ENCODE peak calls at places on chromosomes 3 and 15, in four cellular contexts. V is upper lobe of right lung, C is MM.1S, X is transverse colon. N is an unnamed sample.

GRCh38 chr3:147758786-147759185 is 349.6 kb downstream of the ZIC1 start:
- DNase-seq in V (no peak), C (no peak), X (no peak), N (peak)

GRCh38 chr3:69999191-70000027 is at the start of gene SAMMSON:
- DNase-seq in V (no peak), C (no peak), X (no peak), N (peak)

GRCh38 chr3:31704156-31704555 is 171.4 kb downstream of the STT3B start:
- DNase-seq in V (no peak), C (no peak), X (no peak), N (no peak)

GRCh38 chr3:122938756-122939425 is 88.7 kb downstream of the SEMA5B start:
- DNase-seq in V (no peak), C (no peak), X (no peak), N (no peak)

GRCh38 chr15:80949756-80950155 is 39.9 kb downstream of the MESD start:
- DNase-seq in V (no peak), C (no peak), X (no peak), N (no peak)

GRCh38 chr3:60240558-60240957 is 1010.7 kb downstream of the FHIT start:
- DNase-seq in V (no peak), C (no peak), X (peak), N (no peak)

GRCh38 chr15:68584704-68585573 is 6.1 kb downstream of the CORO2B start:
- DNase-seq in V (no peak), C (no peak), X (no peak), N (no peak)

GRCh38 chr15:83436513-83437158 is 10.5 kb upstream of the SH3GL3 start:
- DNase-seq in V (no peak), C (no peak), X (no peak), N (peak)

GRCh38 chr15:34331809-34332208 is 5.8 kb downstream of the SLC12A6 start:
- DNase-seq in V (no peak), C (no peak), X (no peak), N (peak)

GRCh38 chr15:38377547-38378161 is 76.3 kb upstream of the FAM98B start:
- DNase-seq in V (no peak), C (no peak), X (no peak), N (no peak)

GRCh38 chr3:52093751-52094525 is 37.6 kb upstream of the DUSP7 start:
- DNase-seq in V (peak), C (no peak), X (no peak), N (peak)

GRCh38 chr3:53753518-53754183 is 92.6 kb downstream of the CHDH start:
- DNase-seq in V (no peak), C (peak), X (no peak), N (no peak)

GRCh38 chr3:150787741-150788370 is 24.9 kb upstream of the SIAH2 start:
- DNase-seq in V (peak), C (peak), X (peak), N (peak)

GRCh38 chr3:60048447-60048848 is 998.6 kb upstream of the CFAP20DC start:
- DNase-seq in V (no peak), C (no peak), X (no peak), N (no peak)

GRCh38 chr15:50183112-50183794 is 1.3 kb downstream of the SLC27A2 start:
- DNase-seq in V (no peak), C (peak), X (no peak), N (no peak)

GRCh38 chr3:183826448-183826847 is 1.1 kb upstream of the MAP6D1 start:
- DNase-seq in V (no peak), C (no peak), X (no peak), N (no peak)

GRCh38 chr15:71747128-71748083 is 62.9 kb upstream of the NR2E3 start:
- DNase-seq in V (no peak), C (no peak), X (no peak), N (peak)

GRCh38 chr3:111892070-111892469 is 33.0 kb downstream of the PHLDB2 start:
- DNase-seq in V (no peak), C (no peak), X (no peak), N (no peak)

GRCh38 chr3:56990295-56991015 is 70.0 kb upstream of the SPATA12 start:
- DNase-seq in V (no peak), C (no peak), X (no peak), N (no peak)

GRCh38 chr3:143283432-143284128 is 164.0 kb downstream of the CHST2 start:
- DNase-seq in V (no peak), C (no peak), X (no peak), N (no peak)

GRCh38 chr3:108346301-108346989 is 50.1 kb downstream of the HHLA2 start:
- DNase-seq in V (no peak), C (no peak), X (no peak), N (no peak)

GRCh38 chr15:82907350-82907749 is 45.2 kb downstream of the HOMER2 start:
- DNase-seq in V (no peak), C (no peak), X (no peak), N (no peak)

GRCh38 chr3:66400381-66401156 is 100.3 kb downstream of the LRIG1 start:
- DNase-seq in V (no peak), C (no peak), X (no peak), N (no peak)

GRCh38 chr15:56411122-56411749 is 46.0 kb downstream of the TEX9 start:
- DNase-seq in V (no peak), C (no peak), X (no peak), N (no peak)

GRCh38 chr3:134406331-134407246 is 32.3 kb upstream of the AMOTL2 start:
- DNase-seq in V (peak), C (no peak), X (peak), N (peak)

GRCh38 chr3:192835818-192836468 is 81.7 kb downstream of the MB21D2 start:
- DNase-seq in V (no peak), C (no peak), X (peak), N (peak)

GRCh38 chr3:10804183-10804648 is 11.8 kb upstream of the SLC6A11 start:
- DNase-seq in V (no peak), C (no peak), X (no peak), N (peak)

GRCh38 chr15:31049122-31049521 is 52.4 kb downstream of the TRPM1 start:
- DNase-seq in V (no peak), C (no peak), X (no peak), N (no peak)
- H3K27ac ChIP-seq in V (no peak), C (no peak), X (no peak), N (no peak)

GRCh38 chr3:58231666-58232065 is 5.9 kb upstream of the ABHD6 start:
- DNase-seq in V (no peak), C (no peak), X (no peak), N (no peak)
- H3K27ac ChIP-seq in V (no peak), C (no peak), X (no peak), N (no peak)

GRCh38 chr15:59595434-59595915 is 16.1 kb upstream of the GCNT3 start:
- DNase-seq in V (no peak), C (no peak), X (peak), N (no peak)
- H3K27ac ChIP-seq in V (no peak), C (no peak), X (peak), N (no peak)

GRCh38 chr15:90579213-90579612 is 49.5 kb downstream of the CRTC3 start:
- DNase-seq in V (no peak), C (no peak), X (no peak), N (no peak)
- H3K27ac ChIP-seq in V (no peak), C (no peak), X (no peak), N (no peak)

DNA sequence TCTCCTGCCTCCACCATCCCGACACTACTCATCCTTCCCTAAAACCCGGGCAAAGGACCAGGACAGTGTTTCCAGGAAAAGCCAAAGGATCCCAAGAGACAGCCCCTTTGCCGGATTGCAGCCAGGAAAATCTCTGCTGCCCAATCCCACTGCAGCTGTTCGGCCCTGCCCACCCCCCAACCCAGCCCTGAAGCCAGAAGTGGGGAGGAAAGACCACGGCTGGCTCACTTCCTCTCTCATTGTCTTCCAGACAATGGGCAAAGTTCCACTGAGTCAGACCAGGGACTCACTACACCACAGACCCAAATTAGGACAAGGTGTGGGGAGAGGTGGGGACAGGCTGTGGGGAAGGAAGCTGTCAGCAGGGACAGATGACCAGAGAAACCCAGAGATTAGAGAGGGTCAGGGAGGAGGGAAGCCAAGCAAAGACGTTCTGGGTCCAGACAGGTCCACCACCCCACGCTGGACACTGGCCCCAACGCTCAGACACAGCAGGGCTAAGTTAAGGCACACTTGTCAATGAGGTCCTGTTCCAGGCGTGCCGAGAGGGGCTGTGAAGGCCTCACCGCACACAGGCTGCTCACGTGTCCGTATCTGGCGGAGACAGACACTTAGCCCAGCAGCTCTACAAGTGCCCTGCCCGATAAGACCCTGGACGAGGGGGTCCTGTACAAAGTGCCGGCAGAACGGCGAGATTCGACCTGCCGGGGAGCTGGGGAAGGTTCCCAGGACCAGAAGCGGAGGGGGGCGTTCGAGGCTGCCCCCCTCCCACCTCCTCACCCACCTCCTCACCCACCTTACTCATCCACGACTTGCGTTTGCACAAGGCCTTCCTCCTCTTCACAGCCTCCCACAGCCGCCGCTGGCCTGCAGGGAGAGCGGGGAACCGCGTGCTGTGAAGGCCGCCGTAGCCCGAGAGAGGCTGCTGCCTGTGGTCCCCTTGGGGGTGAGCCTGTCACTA is 21.9 kb downstream of the TNK2 start:
- DNase-seq in V (no peak), C (no peak), X (no peak), N (peak)
- H3K27ac ChIP-seq in V (no peak), C (no peak), X (no peak), N (no peak)

DNA sequence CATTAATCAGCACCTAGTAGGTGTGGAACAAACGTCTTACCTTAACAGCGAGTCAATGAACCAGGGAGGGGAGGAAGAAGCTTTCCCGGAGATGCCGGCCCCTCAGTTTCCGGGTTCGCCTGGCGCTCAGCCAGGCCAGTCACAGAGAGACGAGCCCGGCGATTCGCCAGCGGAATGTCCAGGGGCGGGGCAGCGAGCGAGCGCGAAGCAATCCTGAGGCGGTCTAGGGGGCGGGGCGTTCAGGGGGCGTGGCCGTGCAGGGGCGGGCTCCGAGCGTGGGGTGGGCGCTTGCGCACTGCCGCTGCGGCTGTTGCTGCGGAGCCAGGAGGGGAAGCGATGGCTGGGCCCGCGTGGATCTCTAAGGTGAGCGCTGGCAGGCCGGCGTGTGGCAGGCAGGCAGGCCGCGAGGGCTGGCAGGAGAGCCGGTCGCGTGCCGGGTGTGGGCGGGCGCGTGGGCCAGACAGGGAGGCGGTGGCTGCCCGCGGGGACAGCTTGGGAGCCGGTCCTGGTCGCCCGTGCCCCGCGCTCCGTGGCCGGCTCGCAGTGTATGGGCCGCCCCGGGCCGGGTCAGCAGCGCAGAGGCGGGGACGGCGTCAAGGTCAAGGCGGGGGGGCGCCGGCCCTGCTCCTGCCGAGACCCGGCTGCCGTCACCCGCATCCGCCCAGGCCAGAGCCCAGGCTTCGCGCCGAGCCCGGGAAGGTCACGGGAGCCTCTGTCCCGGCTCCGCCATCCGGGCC is at the start of gene IDH3A:
- DNase-seq in V (peak), C (peak), X (peak), N (peak)
- H3K27ac ChIP-seq in V (peak), C (peak), X (peak), N (peak)

DNA sequence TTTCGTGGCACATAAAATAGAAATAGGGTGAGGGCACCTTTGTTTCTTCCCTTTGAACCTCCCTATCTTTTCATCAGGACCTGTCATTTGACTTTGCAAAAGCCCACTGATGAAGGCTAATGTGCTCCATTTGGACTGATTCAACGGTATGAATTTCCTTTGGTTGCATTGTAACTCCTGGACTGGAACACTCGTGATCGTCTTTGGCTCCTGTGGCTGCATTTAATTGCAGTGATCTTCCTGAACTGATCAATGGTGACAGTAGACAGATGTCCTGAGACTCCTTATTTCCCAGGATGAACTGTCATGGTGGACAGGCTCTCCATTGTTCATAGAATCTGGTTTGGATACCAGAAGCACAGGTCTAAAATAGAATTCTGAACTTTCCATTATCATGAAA is 224.8 kb upstream of the GAP43 start:
- DNase-seq in V (no peak), C (no peak), X (no peak), N (no peak)
- H3K27ac ChIP-seq in V (no peak), C (no peak), X (no peak), N (no peak)

DNA sequence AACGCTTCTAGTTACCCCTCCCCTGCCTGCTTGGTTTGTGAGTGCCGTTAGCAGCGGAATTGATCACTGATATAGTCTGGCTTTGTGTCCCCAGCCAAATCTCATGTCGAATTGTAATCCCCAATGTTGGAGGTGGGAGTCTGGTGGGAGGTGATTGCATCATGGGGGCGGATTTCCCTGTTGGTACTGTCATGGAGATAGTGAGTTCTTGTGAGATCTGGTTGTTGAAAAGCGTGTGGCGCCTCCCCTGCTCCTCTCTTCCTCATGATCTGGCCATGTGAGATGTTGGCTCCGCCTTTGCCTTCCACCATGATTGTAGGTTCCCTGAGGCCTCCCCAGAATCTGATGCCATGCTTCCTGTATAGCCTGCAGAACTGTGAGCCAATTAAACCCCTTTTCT is 47.3 kb upstream of the PGPEP1L start:
- DNase-seq in V (no peak), C (no peak), X (no peak), N (no peak)
- H3K27ac ChIP-seq in V (no peak), C (no peak), X (no peak), N (no peak)

DNA sequence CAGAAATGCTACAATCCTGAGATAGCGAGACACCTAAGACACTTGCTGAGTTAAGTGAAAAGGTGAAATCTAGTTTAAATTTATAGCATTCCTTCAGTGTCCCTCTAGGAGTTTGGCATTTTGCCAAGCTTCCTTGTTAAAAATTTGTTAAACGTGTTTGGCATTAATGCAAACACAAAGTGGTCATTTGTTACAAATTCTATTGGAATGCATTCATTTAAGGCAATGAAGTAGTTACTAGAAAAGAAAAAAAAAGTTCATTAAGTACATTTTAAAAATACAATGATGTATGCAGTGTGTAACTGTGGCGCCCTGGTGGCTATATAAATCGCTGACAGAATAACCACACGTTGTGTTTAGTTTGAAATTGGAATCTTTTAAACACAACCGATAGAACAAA is 31.3 kb upstream of the WNT5A start:
- DNase-seq in V (no peak), C (no peak), X (no peak), N (peak)
- H3K27ac ChIP-seq in V (no peak), C (no peak), X (no peak), N (no peak)

DNA sequence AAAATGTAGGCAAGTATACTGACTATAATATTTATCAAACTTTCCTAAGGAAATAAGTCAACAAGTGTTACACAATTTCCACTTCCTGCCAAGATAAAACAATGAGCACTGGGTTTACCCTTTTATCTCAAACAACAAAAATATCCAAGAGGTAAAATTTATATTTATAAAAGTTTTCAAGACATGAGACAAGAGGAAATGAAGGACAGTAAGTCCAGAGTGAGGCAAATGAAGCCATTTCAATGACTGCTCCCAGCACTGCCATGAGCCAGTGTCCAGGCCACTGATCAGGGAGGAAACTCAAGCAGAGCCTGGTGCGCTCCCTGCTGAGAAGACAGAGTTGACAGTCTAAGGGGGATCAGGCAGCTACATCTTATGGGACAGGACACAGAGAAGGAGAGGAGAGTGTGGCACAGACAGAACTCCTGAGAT is 439.4 kb downstream of the RAP2B start:
- DNase-seq in V (no peak), C (no peak), X (no peak), N (no peak)
- H3K27ac ChIP-seq in V (no peak), C (no peak), X (no peak), N (no peak)

N was measured in fibroblast of lung.